ENCODE peak calls at places on chromosomes 7 and 10, in six cellular contexts. W, Y, E, D, C and T are unnamed samples.

GRCh38 chr10:72257051-72257892 is 16.5 kb upstream of the DDIT4 start:
- DNase-seq in W (no peak), Y (no peak), E (no peak), D (no peak), C (peak), T (no peak)

GRCh38 chr10:47044741-47045140 is 133.5 kb downstream of the PTPN20 start:
- DNase-seq in W (no peak), Y (no peak), E (no peak), D (no peak), C (no peak), T (no peak)

GRCh38 chr7:15446722-15447121 is 115.1 kb downstream of the AGMO start:
- DNase-seq in W (no peak), Y (no peak), E (no peak), D (no peak), C (no peak), T (no peak)

GRCh38 chr7:80858141-80858903 is 60.5 kb downstream of the SEMA3C start:
- DNase-seq in W (no peak), Y (peak), E (peak), D (no peak), C (peak), T (no peak)

GRCh38 chr7:473870-474604 is 45.6 kb downstream of the PDGFA start:
- DNase-seq in W (no peak), Y (no peak), E (no peak), D (no peak), C (no peak), T (no peak)

GRCh38 chr7:51029586-51030230 is 247.0 kb upstream of the GRB10 start:
- DNase-seq in W (no peak), Y (peak), E (peak), D (no peak), C (peak), T (no peak)

GRCh38 chr10:93503075-93503474 is 6.7 kb downstream of the CEP55 start:
- DNase-seq in W (no peak), Y (no peak), E (no peak), D (no peak), C (no peak), T (no peak)

GRCh38 chr7:18552943-18553584 is 57.5 kb downstream of the HDAC9 start:
- DNase-seq in W (no peak), Y (no peak), E (no peak), D (no peak), C (no peak), T (no peak)

GRCh38 chr7:155220881-155221280 is 76.8 kb upstream of the INSIG1 start:
- DNase-seq in W (no peak), Y (no peak), E (no peak), D (no peak), C (no peak), T (no peak)

GRCh38 chr10:101388671-101389276 is 34.8 kb downstream of the BTRC start:
- DNase-seq in W (no peak), Y (peak), E (no peak), D (no peak), C (no peak), T (no peak)

GRCh38 chr10:79047875-79048638 is 20.7 kb upstream of the ZMIZ1 start:
- DNase-seq in W (no peak), Y (no peak), E (no peak), D (no peak), C (no peak), T (no peak)

GRCh38 chr10:124072541-124072940 is 20.9 kb downstream of the CHST15 start:
- DNase-seq in W (no peak), Y (no peak), E (no peak), D (no peak), C (no peak), T (no peak)